ENCODE peak calls at places on chromosomes 4 and X, in six cellular contexts. One of them, this sample, is unnamed.

GRCh38 chrX:14922437-14922836 is 49.2 kb downstream of the MOSPD2 start:
- DNase-seq in A549: no peak
- DNase-seq in PC-9: no peak
- DNase-seq in cardiac muscle cell: peak; percentile 65
- DNase-seq in keratinocyte: no peak
- DNase-seq in WERI-Rb-1: no peak
- DNase-seq in this sample: no peak

GRCh38 chr4:151389316-151389715 is 19.7 kb upstream of the FHIP1A start:
- DNase-seq in PC-9: no peak
- DNase-seq in WERI-Rb-1: no peak
- DNase-seq in keratinocyte: no peak
- DNase-seq in A549: no peak
- DNase-seq in cardiac muscle cell: peak; percentile 9
- DNase-seq in this sample: no peak

GRCh38 chr4:10278071-10278470 is 161.5 kb upstream of the WDR1 start:
- DNase-seq in A549: no peak
- DNase-seq in PC-9: no peak
- DNase-seq in keratinocyte: no peak
- DNase-seq in WERI-Rb-1: no peak
- DNase-seq in cardiac muscle cell: no peak
- DNase-seq in this sample: no peak

GRCh38 chr4:38752393-38752961 is 30.3 kb downstream of the TLR10 start:
- DNase-seq in A549: no peak
- DNase-seq in PC-9: no peak
- DNase-seq in keratinocyte: no peak
- DNase-seq in WERI-Rb-1: no peak
- DNase-seq in cardiac muscle cell: peak; percentile 49
- DNase-seq in this sample: no peak

GRCh38 chr4:28313729-28314713 is 1453.4 kb downstream of the STIM2 start:
- DNase-seq in A549: peak; percentile 26
- DNase-seq in keratinocyte: peak; percentile 5
- DNase-seq in cardiac muscle cell: no peak
- DNase-seq in WERI-Rb-1: no peak
- DNase-seq in PC-9: no peak
- DNase-seq in this sample: no peak

GRCh38 chr4:114038762-114039392 is 59.4 kb upstream of the ARSJ start:
- DNase-seq in cardiac muscle cell: no peak
- DNase-seq in PC-9: no peak
- DNase-seq in WERI-Rb-1: no peak
- DNase-seq in A549: peak; percentile 66
- DNase-seq in keratinocyte: no peak
- DNase-seq in this sample: no peak

GRCh38 chrX:101478366-101478765 is 6.9 kb upstream of the ARMCX4 start:
- DNase-seq in keratinocyte: no peak
- DNase-seq in WERI-Rb-1: no peak
- DNase-seq in cardiac muscle cell: peak; percentile 2
- DNase-seq in PC-9: no peak
- DNase-seq in A549: no peak
- DNase-seq in this sample: no peak

GRCh38 chrX:40087574-40088298 is 10.0 kb downstream of the BCOR start:
- DNase-seq in WERI-Rb-1: no peak
- DNase-seq in keratinocyte: no peak
- DNase-seq in A549: no peak
- DNase-seq in PC-9: no peak
- DNase-seq in cardiac muscle cell: no peak
- DNase-seq in this sample: no peak

GRCh38 chr4:26183017-26183416 is 137.8 kb upstream of the RBPJ start:
- DNase-seq in A549: no peak
- DNase-seq in cardiac muscle cell: no peak
- DNase-seq in WERI-Rb-1: no peak
- DNase-seq in keratinocyte: no peak
- DNase-seq in PC-9: no peak
- DNase-seq in this sample: no peak

GRCh38 chr4:55611358-55612059 is 19.5 kb upstream of the PDCL2 start:
- DNase-seq in keratinocyte: peak; percentile 30
- DNase-seq in cardiac muscle cell: no peak
- DNase-seq in WERI-Rb-1: no peak
- DNase-seq in PC-9: no peak
- DNase-seq in A549: no peak
- DNase-seq in this sample: no peak

GRCh38 chr4:107774681-107775080 is 50.1 kb upstream of the SGMS2 start:
- DNase-seq in WERI-Rb-1: no peak
- DNase-seq in A549: no peak
- DNase-seq in PC-9: no peak
- DNase-seq in cardiac muscle cell: peak; percentile 58
- DNase-seq in keratinocyte: no peak
- DNase-seq in this sample: no peak

GRCh38 chr4:109248322-109248895 is 54.0 kb downstream of the COL25A1 start:
- DNase-seq in PC-9: no peak
- DNase-seq in keratinocyte: no peak
- DNase-seq in A549: no peak
- DNase-seq in cardiac muscle cell: no peak
- DNase-seq in WERI-Rb-1: no peak
- DNase-seq in this sample: no peak

GRCh38 chr4:40685300-40685699 is 55.6 kb upstream of the RBM47 start:
- DNase-seq in A549: peak; percentile 21
- DNase-seq in WERI-Rb-1: no peak
- DNase-seq in keratinocyte: no peak
- DNase-seq in PC-9: no peak
- DNase-seq in cardiac muscle cell: peak; percentile 71
- DNase-seq in this sample: no peak

GRCh38 chrX:118239471-118239870 is 106.4 kb upstream of the WDR44 start:
- DNase-seq in cardiac muscle cell: peak; percentile 17
- DNase-seq in WERI-Rb-1: no peak
- DNase-seq in A549: no peak
- DNase-seq in PC-9: no peak
- DNase-seq in keratinocyte: no peak
- DNase-seq in this sample: no peak

GRCh38 chrX:103356023-103356798 is at the start of gene TCEAL9:
- DNase-seq in WERI-Rb-1: peak; percentile 45
- DNase-seq in A549: peak; percentile 74
- DNase-seq in keratinocyte: no peak
- DNase-seq in cardiac muscle cell: peak; percentile 88
- DNase-seq in PC-9: peak; percentile 40
- DNase-seq in this sample: peak; percentile 30

GRCh38 chrX:76931518-76931917 is 504.0 kb downstream of the MAGEE1 start:
- DNase-seq in WERI-Rb-1: no peak
- DNase-seq in cardiac muscle cell: no peak
- DNase-seq in PC-9: no peak
- DNase-seq in A549: no peak
- DNase-seq in keratinocyte: no peak
- DNase-seq in this sample: no peak
- TF ChIP-seq CTCF in WERI-Rb-1: no peak
- TF ChIP-seq CTCF in cardiac muscle cell: no peak
- TF ChIP-seq CTCF in PC-9: no peak
- TF ChIP-seq CTCF in A549: no peak
- TF ChIP-seq CTCF in keratinocyte: no peak
- TF ChIP-seq CTCF in this sample: no peak

DNA sequence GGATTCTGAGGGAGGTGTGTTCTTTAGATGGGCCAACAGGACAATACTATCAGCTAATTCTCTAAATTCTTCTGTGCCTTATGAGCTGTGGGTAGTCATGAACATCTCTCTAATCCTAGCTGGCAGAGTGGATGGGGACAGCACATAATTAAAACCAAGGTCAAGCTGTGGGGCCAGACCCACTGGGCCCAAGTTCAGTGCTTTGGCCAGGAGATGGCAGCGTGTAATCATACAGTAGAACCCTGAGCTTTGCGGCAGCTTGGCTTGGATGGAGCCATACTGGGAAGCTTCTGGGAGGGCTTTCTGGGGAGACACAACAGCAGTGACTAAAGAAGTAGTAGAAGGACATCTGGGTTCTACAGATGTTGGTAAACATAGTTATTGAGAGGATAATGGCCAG is 140.3 kb upstream of the CXCL13 start:
- DNase-seq in PC-9: no peak
- DNase-seq in keratinocyte: no peak
- DNase-seq in WERI-Rb-1: peak; percentile 13
- DNase-seq in cardiac muscle cell: peak; percentile 72
- DNase-seq in A549: no peak
- DNase-seq in this sample: no peak
- TF ChIP-seq CTCF in PC-9: peak; percentile 38
- TF ChIP-seq CTCF in keratinocyte: peak; percentile 85
- TF ChIP-seq CTCF in WERI-Rb-1: peak; percentile 19
- TF ChIP-seq CTCF in cardiac muscle cell: peak; percentile 75
- TF ChIP-seq CTCF in A549: no peak
- TF ChIP-seq CTCF in this sample: no peak

DNA sequence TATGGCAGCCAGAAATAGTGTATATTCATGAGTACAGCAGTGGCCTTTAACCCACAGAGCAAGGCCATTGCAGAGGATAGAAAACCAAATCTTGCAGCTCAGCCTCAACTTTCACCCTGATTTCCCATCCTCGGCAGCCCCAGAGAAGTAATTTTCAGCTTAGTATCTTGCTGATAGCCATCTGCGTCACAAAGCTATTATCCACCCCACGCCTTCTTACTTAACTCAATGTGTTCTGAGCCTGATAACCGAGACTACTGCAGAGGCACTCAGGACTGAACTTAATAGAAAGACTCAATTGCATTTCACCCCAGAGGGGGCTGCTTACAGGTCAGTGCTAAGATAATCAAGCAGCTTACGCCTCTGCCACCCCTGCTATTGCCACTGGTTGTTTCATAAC is 174.5 kb upstream of the MAOA start:
- DNase-seq in WERI-Rb-1: peak; percentile 50
- DNase-seq in A549: no peak
- DNase-seq in keratinocyte: no peak
- DNase-seq in cardiac muscle cell: no peak
- DNase-seq in PC-9: no peak
- DNase-seq in this sample: no peak
- TF ChIP-seq CTCF in WERI-Rb-1: no peak
- TF ChIP-seq CTCF in A549: no peak
- TF ChIP-seq CTCF in keratinocyte: no peak
- TF ChIP-seq CTCF in cardiac muscle cell: no peak
- TF ChIP-seq CTCF in PC-9: no peak
- TF ChIP-seq CTCF in this sample: no peak

GRCh38 chrX:106752101-106752678 is 25.7 kb downstream of the RNF128 start:
- DNase-seq in PC-9: no peak
- DNase-seq in WERI-Rb-1: no peak
- DNase-seq in A549: peak; percentile 4
- DNase-seq in keratinocyte: no peak
- DNase-seq in cardiac muscle cell: peak; percentile 10
- DNase-seq in this sample: no peak
- TF ChIP-seq CTCF in PC-9: peak; percentile 39
- TF ChIP-seq CTCF in WERI-Rb-1: no peak
- TF ChIP-seq CTCF in A549: peak; percentile 32
- TF ChIP-seq CTCF in keratinocyte: peak; percentile 25
- TF ChIP-seq CTCF in cardiac muscle cell: no peak
- TF ChIP-seq CTCF in this sample: peak; percentile 14

DNA sequence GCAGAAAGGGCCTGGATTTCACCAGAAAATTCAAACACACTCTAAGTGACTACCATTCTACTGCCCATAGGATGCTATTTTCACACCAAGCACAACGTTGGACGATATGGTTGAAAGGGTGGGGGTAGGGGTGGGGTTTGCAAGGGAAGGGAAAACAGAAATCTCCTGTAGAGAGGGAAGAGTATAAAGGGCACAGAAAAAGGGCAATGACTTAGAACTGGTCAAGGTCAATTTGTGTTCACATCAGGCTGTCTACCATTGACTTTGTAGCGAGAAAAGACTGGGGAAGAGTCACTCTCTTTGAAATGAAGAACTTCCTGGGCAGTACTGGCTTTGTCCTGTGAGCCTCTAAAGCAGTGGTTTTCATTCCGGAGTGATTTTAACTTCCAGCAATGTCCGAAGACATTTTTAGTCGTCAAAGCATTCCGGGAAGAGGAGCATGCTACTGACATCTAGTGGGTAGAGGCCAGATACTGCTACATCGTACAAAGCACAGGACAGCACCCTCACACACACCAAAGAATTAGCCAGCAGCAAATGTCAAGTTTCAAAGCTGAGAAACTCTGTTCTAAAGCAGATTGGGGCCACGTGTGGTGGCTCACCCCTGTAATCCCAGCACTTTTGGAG is 48.4 kb upstream of the SLC7A3 start:
- DNase-seq in A549: peak; percentile 42
- DNase-seq in PC-9: peak; percentile 0
- DNase-seq in keratinocyte: no peak
- DNase-seq in cardiac muscle cell: peak; percentile 61
- DNase-seq in WERI-Rb-1: no peak
- DNase-seq in this sample: no peak
- TF ChIP-seq CTCF in A549: peak; percentile 35
- TF ChIP-seq CTCF in PC-9: no peak
- TF ChIP-seq CTCF in keratinocyte: peak; percentile 60
- TF ChIP-seq CTCF in cardiac muscle cell: peak; percentile 58
- TF ChIP-seq CTCF in WERI-Rb-1: peak; percentile 53
- TF ChIP-seq CTCF in this sample: peak; percentile 9

DNA sequence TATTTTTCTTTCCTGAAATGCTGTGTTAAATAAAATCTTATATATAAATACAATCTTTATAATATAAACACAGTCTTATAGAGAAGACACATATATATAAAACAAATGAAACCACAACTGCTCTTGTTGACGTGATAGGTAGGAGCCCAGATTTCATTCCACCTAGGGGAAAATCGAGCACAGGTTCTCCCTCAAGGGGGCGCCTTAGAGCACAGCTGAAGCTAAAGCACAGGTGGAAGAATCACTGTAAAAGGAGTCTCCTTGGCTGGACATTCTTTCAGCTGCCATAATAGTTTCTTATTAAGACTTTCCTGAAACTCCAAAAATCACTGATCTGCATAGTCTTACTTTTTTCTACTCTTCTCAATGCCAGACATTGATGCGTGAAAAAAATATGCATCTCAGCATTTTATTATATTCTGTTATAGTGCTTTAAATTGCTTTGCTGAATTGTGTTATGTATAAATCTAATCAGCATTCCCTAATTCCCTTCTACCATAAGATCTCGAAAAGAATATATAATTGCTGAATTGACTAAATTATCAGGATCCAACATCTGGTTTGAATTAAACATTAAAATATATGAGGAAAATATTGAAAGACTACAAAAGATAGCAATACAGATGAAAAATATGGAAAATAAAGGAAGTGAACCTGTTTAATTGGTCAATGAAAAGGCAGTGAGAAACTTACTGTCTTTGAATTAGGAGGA is 25.5 kb upstream of the RXFP1 start:
- DNase-seq in WERI-Rb-1: peak; percentile 68
- DNase-seq in A549: peak; percentile 15
- DNase-seq in PC-9: peak; percentile 8
- DNase-seq in keratinocyte: no peak
- DNase-seq in cardiac muscle cell: peak; percentile 20
- DNase-seq in this sample: peak; percentile 63
- TF ChIP-seq CTCF in WERI-Rb-1: peak; percentile 86
- TF ChIP-seq CTCF in A549: no peak
- TF ChIP-seq CTCF in PC-9: peak; percentile 41
- TF ChIP-seq CTCF in keratinocyte: peak; percentile 72
- TF ChIP-seq CTCF in cardiac muscle cell: peak; percentile 52
- TF ChIP-seq CTCF in this sample: peak; percentile 65

GRCh38 chrX:88135735-88136134 is 611.3 kb upstream of the CPXCR1 start:
- DNase-seq in PC-9: no peak
- DNase-seq in keratinocyte: no peak
- DNase-seq in A549: no peak
- DNase-seq in cardiac muscle cell: peak; percentile 0
- DNase-seq in WERI-Rb-1: no peak
- DNase-seq in this sample: no peak
- TF ChIP-seq CTCF in PC-9: peak; percentile 56
- TF ChIP-seq CTCF in keratinocyte: no peak
- TF ChIP-seq CTCF in A549: peak; percentile 38
- TF ChIP-seq CTCF in cardiac muscle cell: no peak
- TF ChIP-seq CTCF in WERI-Rb-1: no peak
- TF ChIP-seq CTCF in this sample: peak; percentile 48

DNA sequence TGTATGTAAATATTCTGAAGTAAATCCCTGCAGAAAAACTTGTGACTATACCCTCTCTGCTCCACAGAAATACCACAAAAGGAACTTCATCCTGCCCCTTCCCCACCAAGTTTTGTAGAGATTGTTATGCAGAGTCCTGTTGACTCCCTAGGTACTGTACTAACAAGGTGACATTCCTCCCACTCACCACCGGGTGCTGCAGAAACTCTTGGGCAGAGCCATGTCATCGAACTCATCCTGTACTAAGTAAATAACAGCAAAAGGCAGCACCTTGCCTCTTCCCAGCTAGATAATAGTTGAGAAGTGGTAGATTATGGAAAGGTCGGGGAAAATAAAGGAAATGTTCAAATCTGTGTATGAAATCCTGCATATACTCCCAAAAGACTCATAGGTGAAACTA is 233.3 kb downstream of the STPG2 start:
- DNase-seq in WERI-Rb-1: peak; percentile 34
- DNase-seq in PC-9: no peak
- DNase-seq in keratinocyte: no peak
- DNase-seq in A549: peak; percentile 10
- DNase-seq in cardiac muscle cell: no peak
- DNase-seq in this sample: no peak
- TF ChIP-seq CTCF in WERI-Rb-1: peak; percentile 64
- TF ChIP-seq CTCF in PC-9: peak; percentile 17
- TF ChIP-seq CTCF in keratinocyte: peak; percentile 16
- TF ChIP-seq CTCF in A549: no peak
- TF ChIP-seq CTCF in cardiac muscle cell: no peak
- TF ChIP-seq CTCF in this sample: no peak

This sample was measured in nephron progenitor cell.